ENCODE peak calls at places on chromosomes 7 and 10, in six cellular contexts. Z is IMR-90, O is OCI-LY7, V is H1, E is endothelial cell of umbilical vein, L is PC-9. J is an unnamed sample. For H4K20me1, the result is how much of the 10 kb centered on the place peaks cover.

GRCh38 chr10:6953131-6953834 is 373.2 kb upstream of the PRKCQ start:
- DNase-seq in V (no peak), E (no peak), Z (peak), L (no peak), O (no peak), J (no peak)

GRCh38 chr10:132526676-132527075 is 10.9 kb upstream of the INPP5A start:
- DNase-seq in V (no peak), Z (peak), L (no peak), E (no peak), O (no peak), J (no peak)

GRCh38 chr10:73954737-73955136 is 43.2 kb upstream of the VCL start:
- DNase-seq in L (no peak), Z (no peak), E (no peak), V (no peak), O (no peak), J (no peak)

GRCh38 chr10:8233832-8234259 is 179.4 kb downstream of the GATA3 start:
- DNase-seq in O (no peak), Z (no peak), E (no peak), V (no peak), L (no peak), J (no peak)

GRCh38 chr10:48533951-48534720 is 70.7 kb downstream of the ARHGAP22 start:
- DNase-seq in V (no peak), O (no peak), L (no peak), Z (no peak), E (no peak), J (no peak)

GRCh38 chr7:117143580-117143979 is 179.3 kb downstream of the WNT2 start:
- DNase-seq in V (no peak), L (no peak), Z (peak), O (no peak), E (peak), J (peak)

GRCh38 chr10:110742801-110743200 is 98.7 kb downstream of the RBM20 start:
- DNase-seq in V (no peak), Z (no peak), O (no peak), E (no peak), L (no peak), J (no peak)

GRCh38 chr10:43679509-43679908 is 30.8 kb upstream of the ZNF32 start:
- DNase-seq in Z (no peak), L (no peak), V (no peak), O (no peak), E (no peak), J (no peak)

GRCh38 chr7:69922011-69922803 is 323.9 kb downstream of the AUTS2 start:
- DNase-seq in Z (no peak), L (no peak), V (no peak), E (no peak), O (no peak), J (no peak)

GRCh38 chr10:132458595-132459251 is 61.7 kb downstream of the PWWP2B start:
- DNase-seq in O (peak), V (peak), L (no peak), Z (no peak), E (peak), J (no peak)

GRCh38 chr10:103204353-103205255 is 11.5 kb upstream of the NT5C2 start:
- DNase-seq in O (no peak), V (peak), L (peak), E (no peak), Z (peak), J (no peak)

GRCh38 chr7:140079121-140079536 is 16.4 kb upstream of the PARP12 start:
- DNase-seq in L (no peak), V (peak), Z (peak), E (peak), O (peak), J (no peak)

GRCh38 chr7:133545613-133546012 is 292.7 kb downstream of the EXOC4 start:
- DNase-seq in E (no peak), L (no peak), Z (peak), O (no peak), V (no peak), J (no peak)

GRCh38 chr10:62724465-62724864 is 80.1 kb upstream of the ADO start:
- DNase-seq in V (no peak), L (no peak), O (peak), E (no peak), Z (no peak), J (no peak)

GRCh38 chr7:145850636-145851035 is 266.0 kb upstream of the CNTNAP2 start:
- DNase-seq in V (no peak), E (no peak), O (no peak), L (no peak), Z (no peak), J (no peak)

GRCh38 chr7:132180481-132180880 is 395.8 kb downstream of the PLXNA4 start:
- DNase-seq in Z (no peak), O (no peak), L (no peak), V (no peak), E (no peak), J (no peak)

GRCh38 chr7:141366098-141366621 is 185.1 kb upstream of the AGK start:
- DNase-seq in Z (no peak), E (peak), V (no peak), L (no peak), O (no peak), J (no peak)

GRCh38 chr7:23207029-23207428 is 25.2 kb downstream of the NUP42 start:
- DNase-seq in E (no peak), V (no peak), Z (no peak), O (no peak), L (no peak), J (no peak)

GRCh38 chr7:9645756-9646155 is 1212.3 kb downstream of the NXPH1 start:
- DNase-seq in V (no peak), O (no peak), E (no peak), Z (no peak), L (no peak), J (no peak)

GRCh38 chr10:20625868-20626267 is 271.2 kb downstream of the NEBL start:
- DNase-seq in E (no peak), O (no peak), V (no peak), Z (no peak), L (no peak), J (no peak)

GRCh38 chr10:133261726-133262325 is 14.8 kb downstream of the ADAM8 start:
- DNase-seq in E (peak), O (peak), Z (peak), V (peak), L (no peak), J (no peak)

GRCh38 chr7:86645174-86645566 is 1.5 kb downstream of the GRM3 start:
- DNase-seq in E (no peak), O (no peak), V (no peak), Z (no peak), L (no peak), J (no peak)

GRCh38 chr10:15182541-15183207 is 14.2 kb upstream of the NMT2 start:
- DNase-seq in E (no peak), Z (peak), L (no peak), O (no peak), V (no peak), J (no peak)

GRCh38 chr10:94358480-94358879 is 4.3 kb downstream of the NOC3L start:
- DNase-seq in V (no peak), L (peak), Z (peak), E (no peak), O (no peak), J (no peak)

GRCh38 chr7:150988230-150989226 is 2.3 kb upstream of the NOS3 start:
- DNase-seq in Z (no peak), E (peak), V (peak), O (peak), L (no peak), J (no peak)

GRCh38 chr7:115516341-115516740 is 514.2 kb downstream of the TFEC start:
- DNase-seq in V (no peak), E (no peak), Z (no peak), O (no peak), L (no peak), J (no peak)

GRCh38 chr7:73715648-73716317 is 3.7 kb downstream of the STX1A start:
- DNase-seq in V (no peak), E (peak), L (peak), O (peak), Z (peak), J (peak)

GRCh38 chr10:69285699-69286098 is 7.4 kb downstream of the HK1 start:
- DNase-seq in O (no peak), Z (no peak), L (no peak), V (no peak), E (no peak), J (no peak)

GRCh38 chr7:73395538-73396503 is 37.8 kb upstream of the FZD9 start:
- DNase-seq in V (no peak), E (no peak), Z (no peak), O (no peak), L (no peak), J (no peak)

DNA sequence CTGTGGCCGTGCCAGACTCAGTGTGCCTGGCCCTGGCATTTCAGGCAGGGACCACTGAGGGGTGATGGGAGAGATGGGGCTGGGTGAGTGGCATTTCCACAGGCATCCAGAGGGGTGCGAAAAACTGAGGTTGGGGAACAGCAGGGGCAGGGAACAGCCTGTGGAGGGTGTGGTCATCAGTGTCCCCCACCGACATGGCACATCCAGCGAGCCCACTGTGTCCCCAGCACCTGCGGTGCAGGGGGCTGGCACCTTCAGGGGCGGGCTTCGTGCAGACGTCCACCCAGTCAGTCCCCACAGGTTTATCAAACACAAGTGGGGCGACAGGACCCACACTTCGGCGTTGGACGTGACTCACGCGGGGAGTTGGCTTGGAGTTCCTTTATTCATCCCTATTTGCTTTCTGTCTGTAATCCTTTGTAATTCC is 14.8 kb downstream of the CUX1 start:
- DNase-seq in O (no peak), E (no peak), Z (no peak), L (no peak), V (no peak), J (no peak)
- H4K20me1 ChIP-seq in O (under half), E (under half), Z (half or more), L (under half), V (under half), J (under half)

DNA sequence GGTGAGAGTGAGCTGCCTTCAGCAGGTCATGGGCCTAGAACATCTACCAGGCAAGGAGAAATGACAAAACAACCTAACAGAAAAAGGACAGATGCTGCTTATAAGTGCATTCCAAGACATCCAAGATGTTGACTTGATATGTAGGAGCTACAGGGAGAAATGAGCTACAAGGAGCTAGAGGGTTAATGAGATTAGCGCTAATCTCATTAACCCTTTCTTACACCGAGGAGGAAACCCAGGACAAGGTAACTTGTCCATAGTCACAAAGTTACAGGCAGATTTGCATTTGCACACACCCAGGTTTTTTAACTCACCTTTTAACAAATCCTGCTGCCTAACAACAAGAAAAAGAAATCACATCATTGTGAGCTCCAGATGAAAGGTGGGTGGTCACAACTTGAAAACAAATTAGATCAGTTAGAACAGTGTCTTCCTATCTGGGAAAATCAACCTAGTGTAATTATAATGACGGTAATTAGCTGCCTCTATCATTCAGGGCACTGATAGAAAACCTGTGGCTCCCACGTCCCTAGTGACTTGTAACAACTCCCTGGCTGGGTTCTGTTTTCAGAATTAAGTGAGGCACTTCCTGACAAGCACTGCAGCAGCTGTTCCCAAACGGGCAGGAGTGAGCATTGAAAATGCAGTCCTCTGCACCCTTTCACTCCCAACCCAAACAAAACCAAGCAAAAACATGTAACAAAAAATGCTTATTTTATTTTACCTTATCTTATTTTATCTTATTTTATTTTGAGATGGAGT is 5.7 kb downstream of the KIAA1549 start:
- DNase-seq in O (no peak), V (no peak), Z (no peak), L (no peak), E (no peak), J (no peak)
- H4K20me1 ChIP-seq in O (under half), V (under half), Z (under half), L (under half), E (under half), J (under half)

GRCh38 chr10:1100691-1101368 is 44.6 kb downstream of the WDR37 start:
- DNase-seq in O (no peak), Z (no peak), E (no peak), V (peak), L (no peak), J (no peak)
- H4K20me1 ChIP-seq in O (under half), Z (under half), E (under half), V (under half), L (under half), J (under half)

GRCh38 chr10:124647421-124648130 is 96.6 kb downstream of the FAM53B start:
- DNase-seq in E (peak), V (no peak), O (peak), L (no peak), Z (peak), J (no peak)
- H4K20me1 ChIP-seq in E (under half), V (under half), O (under half), L (under half), Z (under half), J (under half)